ENCODE peak calls at places on chromosomes 4 and X, in eight cellular contexts. I is NCI-H1105, E is T1000, Y is Right ventricle myocardium inferior, Z is Peyer's patch, O is hypothalamus, B is head of caudate nucleus, H is osteoblast. T is an unnamed sample.

GRCh38 chrX:68830486-68831404 is 1.9 kb downstream of the EFNB1 start:
- DNase-seq in I (no peak), O (no peak), E (no peak), H (no peak), B (peak), Y (no peak), Z (no peak), T (peak)

GRCh38 chr4:62161446-62161845 is 961.3 kb downstream of the ADGRL3 start:
- DNase-seq in Y (no peak), E (no peak), I (no peak), H (no peak), O (no peak), Z (no peak), B (no peak), T (no peak)

GRCh38 chr4:105551968-105552746 is at the start of gene ARHGEF38:
- DNase-seq in B (no peak), E (no peak), I (no peak), H (peak), Z (peak), Y (no peak), O (no peak), T (no peak)

GRCh38 chr4:140861359-140862181 is 105.4 kb upstream of the TBC1D9 start:
- DNase-seq in B (peak), H (peak), O (no peak), I (peak), Y (no peak), Z (peak), E (peak), T (peak)

GRCh38 chr4:83269256-83269655 is 15.3 kb downstream of the COQ2 start:
- DNase-seq in Y (no peak), Z (no peak), I (no peak), O (no peak), H (no peak), E (no peak), B (no peak), T (no peak)

GRCh38 chr4:129899849-129900248 is 803.9 kb downstream of the C4orf33 start:
- DNase-seq in Z (no peak), O (no peak), H (no peak), E (no peak), B (no peak), I (no peak), Y (no peak), T (no peak)

GRCh38 chr4:187606581-187606980 is 389.0 kb upstream of the ZFP42 start:
- DNase-seq in Y (no peak), B (peak), I (no peak), H (peak), Z (peak), O (no peak), E (peak), T (peak)

GRCh38 chr4:120198411-120198810 is 131.8 kb upstream of the MAD2L1 start:
- DNase-seq in H (no peak), E (no peak), O (no peak), I (no peak), B (no peak), Z (no peak), Y (no peak), T (no peak)

GRCh38 chr4:52614241-52614640 is 44.9 kb downstream of the USP46 start:
- DNase-seq in H (no peak), Z (no peak), B (no peak), I (no peak), Y (no peak), E (no peak), O (no peak), T (no peak)

GRCh38 chr4:171117457-171117856 is 695.7 kb upstream of the GALNTL6 start:
- DNase-seq in H (no peak), E (no peak), I (no peak), B (no peak), Z (no peak), Y (no peak), O (no peak), T (no peak)

GRCh38 chrX:139058831-139059495 is 347.4 kb upstream of the FGF13 start:
- DNase-seq in E (peak), H (no peak), I (no peak), O (no peak), Y (no peak), B (no peak), Z (no peak), T (no peak)

GRCh38 chr4:76950052-76950845 is 697 bp downstream of the SEPTIN11 start:
- DNase-seq in Y (peak), I (no peak), O (peak), B (peak), Z (peak), H (peak), E (peak), T (no peak)

GRCh38 chr4:53497446-53498069 is 93.7 kb downstream of the LNX1 start:
- DNase-seq in O (no peak), E (peak), Z (peak), Y (no peak), B (no peak), I (no peak), H (no peak), T (peak)

GRCh38 chr4:15653864-15654391 is 1.2 kb downstream of the FBXL5 start:
- DNase-seq in O (no peak), B (peak), Y (no peak), Z (no peak), E (no peak), H (no peak), I (peak), T (no peak)

GRCh38 chr4:25913056-25913850 is 767 bp upstream of the SMIM20 start:
- DNase-seq in H (peak), I (no peak), Z (peak), Y (peak), E (no peak), O (peak), B (peak), T (peak)

GRCh38 chr4:19999775-20000414 is 251.8 kb upstream of the SLIT2 start:
- DNase-seq in E (no peak), B (no peak), H (no peak), Y (no peak), I (no peak), O (no peak), Z (no peak), T (no peak)

GRCh38 chr4:118746251-118746919 is 61.2 kb downstream of the METTL14 start:
- DNase-seq in E (no peak), I (no peak), Z (no peak), Y (peak), B (no peak), H (no peak), O (no peak), T (no peak)

GRCh38 chr4:48780867-48781219 is 764 bp upstream of the FRYL start:
- DNase-seq in B (no peak), H (no peak), O (no peak), Y (no peak), E (peak), Z (peak), I (no peak), T (peak)

GRCh38 chr4:41339812-41340809 is 83.4 kb downstream of the UCHL1 start:
- DNase-seq in B (peak), I (no peak), Z (no peak), Y (no peak), O (no peak), E (peak), H (peak), T (peak)

GRCh38 chrX:107571296-107571998 is 56.9 kb upstream of the PRPS1 start:
- DNase-seq in E (no peak), H (peak), B (peak), Y (no peak), Z (no peak), O (no peak), I (no peak), T (peak)

GRCh38 chr4:169202143-169202699 is 68.5 kb downstream of the SH3RF1 start:
- DNase-seq in B (no peak), H (no peak), E (no peak), Y (no peak), O (no peak), Z (no peak), I (no peak), T (no peak)

GRCh38 chr4:173680278-173680677 is 150.2 kb upstream of the HAND2 start:
- DNase-seq in Z (no peak), I (no peak), H (no peak), Y (peak), B (no peak), O (no peak), E (no peak), T (no peak)

GRCh38 chrX:131918839-131919238 is 104.3 kb upstream of the STK26 start:
- DNase-seq in E (no peak), I (no peak), B (no peak), O (no peak), Y (no peak), Z (no peak), H (no peak), T (no peak)